ENCODE peak calls at places on chromosomes 3 and 15, in five cellular contexts. D is tibial nerve, X is K562, H is brain microvascular endothelial cell, I is left ventricle myocardium inferior. Q is an unnamed sample. For H3K36me3, the result is how much of the 10 kb centered on the place peaks cover.

GRCh38 chr3:43296565-43296964 is 10.2 kb downstream of the SNRK start:
- DNase-seq in D (no peak), X (peak), H (peak), I (no peak), Q (peak)

GRCh38 chr3:129727707-129728106 is 121.2 kb upstream of the PLXND1 start:
- DNase-seq in D (no peak), X (no peak), H (no peak), I (no peak), Q (no peak)

GRCh38 chr3:173770796-173771573 is 373.4 kb downstream of the NLGN1 start:
- DNase-seq in D (no peak), X (no peak), H (no peak), I (no peak), Q (no peak)

GRCh38 chr3:114442251-114442650 is 148.4 kb downstream of the TIGIT start:
- DNase-seq in D (no peak), X (no peak), H (peak), I (no peak), Q (no peak)

GRCh38 chr15:31484986-31485385 is 158.4 kb downstream of the KLF13 start:
- DNase-seq in D (no peak), X (no peak), H (no peak), I (no peak), Q (no peak)

GRCh38 chr15:41995476-41995855 is 23.1 kb upstream of the EHD4 start:
- DNase-seq in D (no peak), X (no peak), H (no peak), I (no peak), Q (no peak)

GRCh38 chr3:48026098-48026497 is 9.9 kb upstream of the MAP4 start:
- DNase-seq in D (no peak), X (no peak), H (no peak), I (no peak), Q (no peak)

GRCh38 chr3:172034786-172035685 is 4.3 kb upstream of the FNDC3B start:
- DNase-seq in D (peak), X (peak), H (no peak), I (no peak), Q (no peak)

GRCh38 chr15:60534546-60534945 is 55.6 kb upstream of the ICE2 start:
- DNase-seq in D (no peak), X (no peak), H (no peak), I (no peak), Q (no peak)

GRCh38 chr3:83218383-83219200 is 1457.1 kb upstream of the GBE1 start:
- DNase-seq in D (no peak), X (peak), H (no peak), I (no peak), Q (no peak)

GRCh38 chr3:46895204-46895660 is 17.7 kb downstream of the PTH1R start:
- DNase-seq in D (peak), X (peak), H (peak), I (peak), Q (peak)

GRCh38 chr3:14482271-14482721 is 57.8 kb downstream of the GRIP2 start:
- DNase-seq in D (peak), X (no peak), H (no peak), I (peak), Q (no peak)

GRCh38 chr3:118151164-118151563 is 883.5 kb downstream of the IGSF11 start:
- DNase-seq in D (no peak), X (no peak), H (no peak), I (no peak), Q (no peak)

GRCh38 chr3:34646911-34647465 is 848.6 kb downstream of the PDCD6IP start:
- DNase-seq in D (no peak), X (no peak), H (no peak), I (no peak), Q (no peak)

GRCh38 chr3:127492426-127492825 is 98.1 kb downstream of the TPRA1 start:
- DNase-seq in D (no peak), X (no peak), H (no peak), I (no peak), Q (no peak)

GRCh38 chr3:50573566-50574279 is 4.4 kb downstream of the HEMK1 start:
- DNase-seq in D (no peak), X (no peak), H (no peak), I (no peak), Q (no peak)

GRCh38 chr3:25338158-25338725 is 89.8 kb upstream of the RARB start:
- DNase-seq in D (no peak), X (no peak), H (no peak), I (no peak), Q (no peak)

DNA sequence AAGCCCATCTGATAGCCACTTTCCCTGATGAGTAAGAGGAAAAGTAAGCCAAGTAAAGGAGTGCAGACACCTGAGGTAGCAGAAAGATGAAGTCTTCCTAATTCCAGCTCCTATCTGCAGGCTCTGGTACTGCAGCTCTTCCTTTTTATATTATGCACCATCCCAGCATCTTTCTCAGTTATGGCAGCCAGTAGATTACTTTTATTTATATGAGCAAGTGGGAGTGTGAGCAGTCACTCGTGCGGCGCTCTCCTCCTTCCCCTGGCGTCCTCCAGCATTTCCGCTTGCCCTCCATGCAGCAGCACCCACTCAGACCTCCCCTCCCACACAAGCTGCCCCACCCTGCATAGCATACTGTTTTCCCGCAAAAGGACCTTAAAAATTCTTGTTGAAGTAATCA is 465.9 kb upstream of the DPPA4 start:
- DNase-seq in D (no peak), X (no peak), H (no peak), I (no peak), Q (no peak)
- TF ChIP-seq CTCF in D (no peak), X (no peak), H (peak), I (peak), Q (peak)

GRCh38 chr3:33046521-33046920 is 50.4 kb downstream of the GLB1 start:
- DNase-seq in D (no peak), X (no peak), H (no peak), I (no peak), Q (no peak)
- H3K36me3 ChIP-seq in D (under half), X (half or more), H (under half), I (half or more), Q (under half)

DNA sequence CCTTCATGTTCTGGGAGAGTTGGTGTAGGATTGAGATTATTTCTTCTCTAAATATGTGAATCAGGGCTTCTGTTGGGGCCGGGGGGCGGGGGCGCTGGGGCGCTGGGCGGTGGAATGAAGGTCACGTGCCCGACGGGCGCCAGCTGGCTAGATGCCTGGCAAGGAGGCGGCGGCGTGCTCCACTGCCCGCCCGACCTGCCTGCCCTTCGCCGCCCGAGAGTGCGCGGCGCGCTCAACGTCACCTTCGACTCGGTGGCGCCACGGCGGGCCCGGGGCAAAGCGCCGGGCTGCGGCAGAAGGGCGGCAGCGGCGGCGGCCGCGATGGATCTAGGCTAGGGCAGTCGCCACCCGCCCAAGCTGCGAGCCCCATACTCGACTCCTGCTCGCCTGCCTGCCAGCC is 47.0 kb upstream of the LHFPL4 start:
- DNase-seq in D (no peak), X (no peak), H (no peak), I (peak), Q (no peak)
- H3K4me3 ChIP-seq in D (peak), X (no peak), H (peak), I (peak), Q (no peak)

GRCh38 chr15:33639968-33640367 is 328.3 kb upstream of the CHRM5 start:
- DNase-seq in D (no peak), X (no peak), H (no peak), I (no peak), Q (no peak)
- TF ChIP-seq CTCF in D (no peak), X (no peak), H (no peak), I (no peak), Q (no peak)

GRCh38 chr15:95226835-95227234 is 995.5 kb downstream of the MCTP2 start:
- DNase-seq in D (no peak), X (no peak), H (no peak), I (no peak), Q (no peak)
- H3K36me3 ChIP-seq in D (under half), X (under half), H (under half), I (under half), Q (under half)

GRCh38 chr3:99704417-99704816 is 66.0 kb downstream of the COL8A1 start:
- DNase-seq in D (no peak), X (no peak), H (no peak), I (no peak), Q (no peak)
- H3K4me3 ChIP-seq in D (no peak), X (no peak), H (no peak), I (no peak), Q (no peak)

GRCh38 chr3:52536112-52536368 is 365 bp upstream of the UQCC5 start:
- DNase-seq in D (no peak), X (no peak), H (no peak), I (no peak), Q (no peak)
- TF ChIP-seq CTCF in D (no peak), X (no peak), H (no peak), I (no peak), Q (no peak)

DNA sequence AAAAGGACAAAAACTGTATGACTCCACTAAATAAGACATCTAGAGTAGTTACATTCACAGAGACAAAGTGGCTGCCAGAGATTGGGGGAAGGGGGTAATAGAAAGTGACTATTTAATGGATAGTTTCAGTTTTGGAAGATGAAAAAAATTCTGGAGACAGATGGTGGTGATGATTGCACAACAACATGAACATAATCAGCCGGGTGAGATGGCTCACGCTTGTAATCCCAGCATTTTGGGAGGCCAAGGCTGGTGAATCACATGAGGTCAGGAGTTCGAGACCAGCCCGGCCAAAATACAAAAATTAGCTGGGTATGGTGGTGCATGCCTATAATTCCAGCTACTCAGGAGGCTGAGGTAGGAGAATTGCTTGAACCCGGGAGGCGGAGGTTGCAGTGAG is 40.5 kb downstream of the DPP8 start:
- DNase-seq in D (no peak), X (no peak), H (peak), I (no peak), Q (no peak)
- H3K36me3 ChIP-seq in D (under half), X (half or more), H (under half), I (half or more), Q (under half)

Q was measured in GM06990.